ENCODE peak calls at places on chromosomes 4 and X, in eight cellular contexts. W, A, X, Z, K, H, L and O are unnamed samples.

GRCh38 chr4:118173956-118174355 is 139.7 kb downstream of the NDST3 start:
- DNase-seq in W (no peak), A (peak), X (peak), Z (peak), K (no peak), H (no peak), L (no peak), O (peak)

GRCh38 chr4:183960021-183960420 is 54.9 kb downstream of the STOX2 start:
- DNase-seq in W (no peak), A (no peak), X (peak), Z (no peak), K (no peak), H (peak), L (no peak), O (no peak)

GRCh38 chr4:75146223-75146622 is 213.3 kb downstream of the PARM1 start:
- DNase-seq in W (no peak), A (no peak), X (no peak), Z (no peak), K (no peak), H (no peak), L (no peak), O (no peak)

GRCh38 chr4:31645211-31645610 is 925.0 kb downstream of the PCDH7 start:
- DNase-seq in W (no peak), A (no peak), X (no peak), Z (no peak), K (no peak), H (no peak), L (no peak), O (no peak)

GRCh38 chr4:48268956-48269860 is at the start of gene TEC:
- DNase-seq in W (no peak), A (no peak), X (peak), Z (no peak), K (peak), H (peak), L (peak), O (no peak)

GRCh38 chr4:73868206-73869129 is 725 bp upstream of the CXCL1 start:
- DNase-seq in W (no peak), A (no peak), X (no peak), Z (no peak), K (no peak), H (peak), L (no peak), O (no peak)

GRCh38 chrX:140664939-140665338 is 44.6 kb upstream of the LINC00632 start:
- DNase-seq in W (no peak), A (no peak), X (peak), Z (no peak), K (no peak), H (peak), L (peak), O (no peak)

GRCh38 chr4:77308843-77309242 is 151.8 kb downstream of the CCNG2 start:
- DNase-seq in W (no peak), A (peak), X (peak), Z (no peak), K (no peak), H (peak), L (peak), O (no peak)

GRCh38 chrX:17718649-17719165 is 18.6 kb upstream of the SCML1 start:
- DNase-seq in W (no peak), A (no peak), X (no peak), Z (no peak), K (no peak), H (no peak), L (no peak), O (no peak)

GRCh38 chr4:185608223-185608622 is 72.9 kb upstream of the PDLIM3 start:
- DNase-seq in W (no peak), A (no peak), X (no peak), Z (no peak), K (no peak), H (no peak), L (no peak), O (no peak)

GRCh38 chrX:145394344-145394743 is 147.0 kb downstream of the SPANXN1 start:
- DNase-seq in W (no peak), A (no peak), X (no peak), Z (no peak), K (no peak), H (no peak), L (no peak), O (no peak)

GRCh38 chr4:182145360-182145905 is 97.8 kb upstream of the TENM3 start:
- DNase-seq in W (no peak), A (no peak), X (no peak), Z (no peak), K (no peak), H (no peak), L (no peak), O (no peak)

GRCh38 chrX:40504801-40505605 is 75.8 kb upstream of the ATP6AP2 start:
- DNase-seq in W (no peak), A (peak), X (no peak), Z (peak), K (no peak), H (no peak), L (peak), O (peak)

GRCh38 chr4:185134176-185134869 is 8.7 kb upstream of the SLC25A4 start:
- DNase-seq in W (no peak), A (peak), X (peak), Z (no peak), K (no peak), H (peak), L (peak), O (peak)

GRCh38 chr4:67603310-67604028 is 44.9 kb downstream of the STAP1 start:
- DNase-seq in W (no peak), A (no peak), X (no peak), Z (no peak), K (no peak), H (no peak), L (no peak), O (no peak)

GRCh38 chrX:68632491-68632890 is 15.0 kb upstream of the STARD8 start:
- DNase-seq in W (no peak), A (no peak), X (no peak), Z (no peak), K (no peak), H (no peak), L (no peak), O (no peak)

GRCh38 chrX:150704030-150704613 is 10.9 kb downstream of the MTMR1 start:
- DNase-seq in W (no peak), A (peak), X (no peak), Z (no peak), K (no peak), H (no peak), L (no peak), O (no peak)

GRCh38 chr4:5878359-5878758 is 14.5 kb downstream of the CRMP1 start:
- DNase-seq in W (no peak), A (no peak), X (no peak), Z (no peak), K (no peak), H (no peak), L (no peak), O (no peak)

GRCh38 chrX:11722304-11722703 is 35.7 kb upstream of the MSL3 start:
- DNase-seq in W (no peak), A (no peak), X (no peak), Z (no peak), K (no peak), H (no peak), L (no peak), O (no peak)

GRCh38 chr4:186291256-186291890 is 25.4 kb downstream of the F11 start:
- DNase-seq in W (no peak), A (no peak), X (no peak), Z (no peak), K (no peak), H (no peak), L (no peak), O (no peak)

GRCh38 chrX:153766098-153766817 is 2.2 kb downstream of the PLXNB3 start:
- DNase-seq in W (no peak), A (peak), X (peak), Z (peak), K (no peak), H (peak), L (peak), O (peak)

GRCh38 chrX:55640854-55641253 is 17.7 kb downstream of the FOXR2 start:
- DNase-seq in W (no peak), A (no peak), X (no peak), Z (no peak), K (no peak), H (no peak), L (peak), O (no peak)

GRCh38 chr4:145830699-145831098 is 107.9 kb downstream of the ZNF827 start:
- DNase-seq in W (no peak), A (no peak), X (peak), Z (no peak), K (no peak), H (no peak), L (peak), O (no peak)

GRCh38 chr4:80082693-80083092 is 9.7 kb upstream of the ANTXR2 start:
- DNase-seq in W (no peak), A (no peak), X (no peak), Z (no peak), K (no peak), H (no peak), L (no peak), O (no peak)

GRCh38 chr4:22264261-22264660 is 251.6 kb downstream of the ADGRA3 start:
- DNase-seq in W (no peak), A (no peak), X (no peak), Z (no peak), K (no peak), H (no peak), L (no peak), O (no peak)

GRCh38 chr4:24853142-24853541 is 57.8 kb downstream of the SOD3 start:
- DNase-seq in W (no peak), A (no peak), X (no peak), Z (no peak), K (no peak), H (peak), L (no peak), O (no peak)

GRCh38 chrX:39577206-39577605 is 520.6 kb downstream of the BCOR start:
- DNase-seq in W (no peak), A (peak), X (no peak), Z (no peak), K (no peak), H (no peak), L (no peak), O (no peak)

GRCh38 chr4:132683957-132684356 is 465.1 kb upstream of the PCDH10 start:
- DNase-seq in W (no peak), A (no peak), X (peak), Z (no peak), K (no peak), H (no peak), L (no peak), O (no peak)

GRCh38 chrX:14963447-14964236 is 90.4 kb downstream of the MOSPD2 start:
- DNase-seq in W (no peak), A (peak), X (no peak), Z (peak), K (no peak), H (peak), L (no peak), O (no peak)

GRCh38 chrX:54043696-54044125 is 562 bp downstream of the PHF8 start:
- DNase-seq in W (no peak), A (no peak), X (peak), Z (no peak), K (no peak), H (no peak), L (peak), O (no peak)

GRCh38 chrX:54044126-54044876 is at the start of gene PHF8:
- DNase-seq in W (peak), A (peak), X (peak), Z (peak), K (peak), H (peak), L (peak), O (peak)

GRCh38 chrX:54044877-54045328 is 630 bp upstream of the PHF8 start:
- DNase-seq in W (no peak), A (no peak), X (no peak), Z (no peak), K (no peak), H (no peak), L (no peak), O (no peak)

GRCh38 chrX:54043084-54043483 is 1.2 kb downstream of the PHF8 start:
- DNase-seq in W (no peak), A (no peak), X (no peak), Z (no peak), K (no peak), H (no peak), L (peak), O (no peak)

DNA sequence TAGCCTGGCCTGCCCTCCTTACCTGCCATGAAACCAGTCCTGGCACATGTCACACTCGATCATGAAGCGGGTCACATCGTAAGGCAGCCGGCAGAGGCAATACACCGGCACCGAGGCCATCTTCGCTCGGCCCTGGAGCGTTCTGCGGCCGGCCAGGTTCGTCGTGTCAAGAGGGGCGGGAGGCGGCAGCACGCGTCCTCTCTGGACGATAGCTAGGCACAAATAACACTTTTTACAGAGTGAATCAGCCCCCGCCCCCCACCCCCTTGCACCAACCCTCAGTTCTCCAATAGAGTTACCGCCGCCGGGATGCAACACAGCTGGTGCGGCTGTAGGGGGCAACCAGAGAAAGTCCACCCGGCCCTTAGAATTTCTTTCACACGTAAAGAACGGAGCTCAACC is 1.7 kb downstream of the PHF8 start:
- DNase-seq in W (no peak), A (peak), X (peak), Z (no peak), K (no peak), H (peak), L (peak), O (peak)
- TF ChIP-seq CTCF in W (no peak), A (peak), X (no peak), Z (peak), K (peak), H (no peak), L (no peak), O (peak)

GRCh38 chr4:112410364-112410763 is 105.6 kb downstream of the NEUROG2 start:
- DNase-seq in W (no peak), A (no peak), X (no peak), Z (no peak), K (no peak), H (no peak), L (no peak), O (no peak)

GRCh38 chr4:112411781-112412281 is 104.1 kb downstream of the NEUROG2 start:
- DNase-seq in W (no peak), A (no peak), X (no peak), Z (no peak), K (no peak), H (no peak), L (no peak), O (no peak)

GRCh38 chr4:112416464-112416863 is 99.5 kb downstream of the NEUROG2 start:
- DNase-seq in W (no peak), A (no peak), X (no peak), Z (no peak), K (no peak), H (no peak), L (no peak), O (no peak)

DNA sequence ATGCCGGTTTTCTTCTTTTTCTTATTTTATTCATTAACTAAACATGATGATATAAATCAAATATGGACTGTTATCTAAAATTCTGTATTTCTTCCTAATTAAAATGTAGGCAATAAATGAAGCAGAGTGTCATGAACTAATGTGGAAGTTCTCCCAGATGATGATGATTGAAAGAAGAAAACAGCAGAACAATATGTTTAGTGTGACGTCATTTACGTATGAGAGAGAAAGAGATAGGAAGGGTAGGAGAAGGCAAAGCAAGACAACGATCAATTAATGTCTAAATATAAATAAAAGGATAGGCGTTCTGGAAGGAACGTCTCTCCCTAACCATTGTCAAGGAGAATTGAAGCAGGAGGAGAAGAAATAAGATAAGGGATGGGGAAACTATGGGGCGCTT is 105.2 kb downstream of the NEUROG2 start:
- DNase-seq in W (no peak), A (no peak), X (no peak), Z (no peak), K (no peak), H (no peak), L (no peak), O (no peak)
- TF ChIP-seq CTCF in W (no peak), A (no peak), X (no peak), Z (no peak), K (no peak), H (no peak), L (no peak), O (no peak)

DNA sequence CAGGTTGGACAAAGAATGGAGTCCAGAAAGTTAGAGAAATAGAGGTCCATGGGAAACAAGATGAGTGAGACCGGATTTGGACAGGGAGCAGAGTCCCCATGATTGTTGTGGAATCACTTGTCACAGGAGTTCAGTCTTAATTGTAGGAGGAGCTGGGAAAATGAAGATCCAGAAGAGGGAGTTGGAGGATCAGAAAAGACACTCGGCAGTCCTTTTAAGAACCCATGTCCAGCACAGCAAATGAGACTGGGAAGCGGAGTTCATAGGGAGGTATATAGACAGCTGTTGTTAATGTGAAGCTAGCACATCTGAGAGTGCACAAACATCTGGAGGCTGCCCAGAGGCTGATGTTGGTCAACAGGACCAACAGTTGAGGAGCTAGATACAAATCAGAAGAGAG is 111.4 kb upstream of the RXFP1 start:
- DNase-seq in W (no peak), A (peak), X (peak), Z (no peak), K (no peak), H (peak), L (no peak), O (peak)
- TF ChIP-seq CTCF in W (no peak), A (no peak), X (no peak), Z (peak), K (no peak), H (no peak), L (no peak), O (peak)

GRCh38 chrX:2346158-2346557 is 154.6 kb downstream of the DHRSX start:
- DNase-seq in W (no peak), A (no peak), X (no peak), Z (no peak), K (no peak), H (no peak), L (no peak), O (no peak)
- TF ChIP-seq CTCF in W (no peak), A (no peak), X (no peak), Z (no peak), K (no peak), H (no peak), L (no peak), O (no peak)

GRCh38 chr4:60656171-60656570 is 544.0 kb upstream of the ADGRL3 start:
- DNase-seq in W (no peak), A (no peak), X (peak), Z (no peak), K (no peak), H (no peak), L (no peak), O (no peak)
- TF ChIP-seq CTCF in W (no peak), A (peak), X (no peak), Z (peak), K (no peak), H (no peak), L (no peak), O (no peak)

GRCh38 chr4:109576462-109576861 is 16.4 kb downstream of the MCUB start:
- DNase-seq in W (no peak), A (no peak), X (peak), Z (no peak), K (no peak), H (no peak), L (no peak), O (no peak)

GRCh38 chr4:109571494-109571893 is 11.4 kb downstream of the MCUB start:
- DNase-seq in W (no peak), A (no peak), X (no peak), Z (no peak), K (no peak), H (no peak), L (no peak), O (no peak)

GRCh38 chr4:109572154-109572553 is 12.1 kb downstream of the MCUB start:
- DNase-seq in W (no peak), A (no peak), X (no peak), Z (no peak), K (no peak), H (no peak), L (no peak), O (no peak)

GRCh38 chr4:109574931-109575804 is 15.1 kb downstream of the MCUB start:
- DNase-seq in W (no peak), A (no peak), X (no peak), Z (no peak), K (no peak), H (no peak), L (no peak), O (no peak)

GRCh38 chr4:109574443-109574850 is 14.4 kb downstream of the MCUB start:
- DNase-seq in W (no peak), A (no peak), X (peak), Z (no peak), K (no peak), H (peak), L (no peak), O (no peak)
- TF ChIP-seq CTCF in W (no peak), A (peak), X (no peak), Z (peak), K (no peak), H (peak), L (no peak), O (no peak)

GRCh38 chr4:7333801-7334421 is 100.8 kb downstream of the PSAPL1 start:
- DNase-seq in W (no peak), A (no peak), X (no peak), Z (no peak), K (no peak), H (no peak), L (no peak), O (no peak)
- TF ChIP-seq CTCF in W (no peak), A (peak), X (no peak), Z (no peak), K (no peak), H (no peak), L (no peak), O (peak)